ENCODE peak calls at places on chromosomes 7 and 10, in seven cellular contexts. R is NT2/D1, A is lung, C is SJSA1, Z is neuronal stem cell, Y is tibial nerve, J is adipocyte. D is an unnamed sample.
A peak's percentile ranks its signal among the peaks of the same experiment; 100 is the strongest.

GRCh38 chr7:18778594-18778993 is 283.0 kb downstream of the HDAC9 start:
- DNase-seq in R (no peak), A (no peak), C (no peak), Z (no peak), Y (no peak), J (peak; percentile 36), D (peak; percentile 28)

GRCh38 chr10:98391065-98391464 is 23.9 kb downstream of the PYROXD2 start:
- DNase-seq in R (no peak), A (no peak), C (no peak), Z (no peak), Y (no peak), J (no peak), D (no peak)

GRCh38 chr7:157516911-157517781 is 180.3 kb downstream of the DNAJB6 start:
- DNase-seq in R (no peak), A (no peak), C (peak; percentile 32), Z (no peak), Y (no peak), J (no peak), D (no peak)

GRCh38 chr10:99450624-99451498 is 20.4 kb upstream of the GOT1 start:
- DNase-seq in R (no peak), A (no peak), C (no peak), Z (no peak), Y (no peak), J (no peak), D (peak; percentile 14)

GRCh38 chr7:3953133-3953532 is 652.1 kb downstream of the SDK1 start:
- DNase-seq in R (no peak), A (no peak), C (no peak), Z (no peak), Y (no peak), J (no peak), D (no peak)

GRCh38 chr10:89516149-89516832 is 19.1 kb downstream of the SLC16A12 start:
- DNase-seq in R (no peak), A (no peak), C (peak; percentile 94), Z (no peak), Y (peak; percentile 66), J (peak; percentile 87), D (peak; percentile 79)

GRCh38 chr10:130394832-130395231 is 258.6 kb downstream of the GLRX3 start:
- DNase-seq in R (no peak), A (no peak), C (peak; percentile 22), Z (no peak), Y (no peak), J (no peak), D (no peak)

GRCh38 chr7:69599879-69600764 is 1.8 kb downstream of the AUTS2 start:
- DNase-seq in R (no peak), A (no peak), C (no peak), Z (peak; percentile 40), Y (peak; percentile 37), J (peak; percentile 44), D (peak; percentile 55)

GRCh38 chr10:58718596-58718995 is 205.9 kb downstream of the BICC1 start:
- DNase-seq in R (no peak), A (no peak), C (no peak), Z (no peak), Y (no peak), J (no peak), D (no peak)

GRCh38 chr7:26912933-26913536 is 48.6 kb upstream of the SKAP2 start:
- DNase-seq in R (no peak), A (no peak), C (no peak), Z (no peak), Y (no peak), J (no peak), D (no peak)

GRCh38 chr7:40716052-40716451 is 581.2 kb downstream of the SUGCT start:
- DNase-seq in R (no peak), A (no peak), C (no peak), Z (no peak), Y (no peak), J (peak; percentile 19), D (peak; percentile 12)

GRCh38 chr10:49751636-49752510 is 10.2 kb downstream of the OGDHL start:
- DNase-seq in R (no peak), A (no peak), C (no peak), Z (no peak), Y (no peak), J (no peak), D (no peak)

GRCh38 chr7:2247141-2247985 is 5.3 kb downstream of the NUDT1 start:
- DNase-seq in R (no peak), A (no peak), C (no peak), Z (no peak), Y (no peak), J (peak; percentile 49), D (peak; percentile 37)

GRCh38 chr7:7898155-7898554 is 70.4 kb upstream of the GLCCI1 start:
- DNase-seq in R (no peak), A (no peak), C (no peak), Z (no peak), Y (no peak), J (peak; percentile 56), D (no peak)

GRCh38 chr7:8442814-8443304 is 9.4 kb downstream of the NXPH1 start:
- DNase-seq in R (peak; percentile 85), A (peak; percentile 43), C (peak; percentile 39), Z (peak; percentile 87), Y (no peak), J (peak; percentile 15), D (peak; percentile 15)

GRCh38 chr7:119232091-119232490 is 1007.6 kb downstream of the ANKRD7 start:
- DNase-seq in R (no peak), A (no peak), C (no peak), Z (no peak), Y (no peak), J (no peak), D (no peak)

GRCh38 chr10:4224178-4224577 is 439.2 kb upstream of the KLF6 start:
- DNase-seq in R (no peak), A (no peak), C (no peak), Z (no peak), Y (no peak), J (no peak), D (no peak)

GRCh38 chr10:6148251-6148691 is 54.5 kb upstream of the PFKFB3 start:
- DNase-seq in R (no peak), A (no peak), C (no peak), Z (no peak), Y (no peak), J (no peak), D (no peak)

GRCh38 chr7:110612680-110613079 is 478.2 kb upstream of the LRRN3 start:
- DNase-seq in R (no peak), A (no peak), C (no peak), Z (no peak), Y (no peak), J (no peak), D (no peak)

GRCh38 chr7:84490661-84491060 is 296.1 kb upstream of the SEMA3A start:
- DNase-seq in R (no peak), A (no peak), C (no peak), Z (no peak), Y (peak; percentile 25), J (no peak), D (no peak)

GRCh38 chr7:927031-927671 is 27.3 kb downstream of the ADAP1 start:
- DNase-seq in R (no peak), A (no peak), C (peak; percentile 38), Z (no peak), Y (no peak), J (no peak), D (peak; percentile 36)

GRCh38 chr7:50783304-50783703 is 608 bp upstream of the GRB10 start:
- DNase-seq in R (no peak), A (no peak), C (no peak), Z (no peak), Y (no peak), J (no peak), D (no peak)
- H3K4me3 ChIP-seq in R (no peak overlapping the region), A (no peak overlapping the region), C (no peak overlapping the region), Z (peak overlapping the region; percentile 48), Y (no peak overlapping the region), J (peak overlapping the region; percentile 68), D (no peak overlapping the region)

DNA sequence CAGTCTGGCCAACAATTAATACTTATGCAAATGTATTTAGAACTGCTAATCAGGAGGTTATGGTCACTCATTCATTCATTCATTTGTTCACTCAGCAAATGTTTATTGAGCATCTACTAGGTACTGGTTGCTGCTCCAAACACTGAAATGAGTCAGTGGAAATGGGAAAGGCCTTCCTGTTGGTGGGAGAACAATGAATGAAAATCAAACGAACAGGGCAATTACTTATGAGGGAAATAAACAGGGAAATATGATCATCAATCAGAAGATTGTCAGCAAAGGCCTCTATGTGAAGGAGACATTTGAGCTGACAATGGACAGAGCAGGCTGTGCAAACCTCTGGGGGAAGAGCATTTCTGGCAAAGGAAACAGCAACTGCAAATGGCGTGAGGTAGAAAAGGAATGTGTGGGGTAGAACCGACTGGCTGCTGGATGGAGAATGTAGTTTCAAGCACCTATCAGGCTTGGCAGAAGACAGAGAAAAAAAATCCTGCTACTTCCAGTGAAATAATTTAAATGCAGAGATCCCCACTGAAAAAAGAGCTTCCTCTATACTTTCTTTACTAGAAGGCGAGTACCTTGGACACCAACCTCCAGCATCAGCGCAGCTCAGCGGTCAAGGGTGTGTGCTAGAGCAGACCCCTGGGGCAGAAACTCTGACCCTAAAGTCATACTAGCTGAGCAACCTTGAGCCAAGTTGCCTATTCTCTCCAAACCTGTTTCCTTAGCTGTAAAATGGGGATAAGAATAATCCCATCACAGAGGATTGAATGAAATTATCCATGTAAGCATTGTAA is 108.8 kb upstream of the EEPD1 start:
- DNase-seq in R (no peak), A (no peak), C (no peak), Z (no peak), Y (no peak), J (no peak), D (no peak)
- H3K4me1 ChIP-seq in R (peaks cover 4% of the 10 kb centered on the region), A (peaks cover 16% of the 10 kb centered on the region), C (no peaks in the 10 kb centered on the region), Z (no peaks in the 10 kb centered on the region), Y (peaks cover 49% of the 10 kb centered on the region), J (peaks cover 59% of the 10 kb centered on the region), D (no peaks in the 10 kb centered on the region)

DNA sequence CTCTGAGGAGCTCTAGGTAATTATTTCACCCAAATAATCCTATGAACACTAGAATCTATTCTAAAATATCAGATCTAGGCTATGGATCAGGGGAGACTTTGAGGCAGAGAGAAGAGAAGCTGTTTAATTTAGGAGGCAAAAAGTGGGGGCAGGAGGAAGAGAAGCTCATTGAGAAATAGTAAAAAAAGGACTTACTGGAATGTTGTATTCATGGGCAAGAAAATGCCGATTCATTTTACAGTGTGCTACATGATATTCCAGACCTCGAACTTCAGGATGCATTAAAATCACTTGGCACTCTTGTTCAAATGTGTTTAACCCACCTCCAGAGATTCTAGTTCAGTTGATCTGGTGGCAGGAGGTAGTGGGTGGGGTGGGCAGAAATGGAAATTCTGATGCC is 109.5 kb upstream of the ITGB1 start:
- DNase-seq in R (no peak), A (no peak), C (no peak), Z (no peak), Y (no peak), J (peak; percentile 67), D (no peak)
- H3K36me3 ChIP-seq in R (no peaks in the 10 kb centered on the region), A (no peaks in the 10 kb centered on the region), C (no peaks in the 10 kb centered on the region), Z (no peaks in the 10 kb centered on the region), Y (no peaks in the 10 kb centered on the region), J (no peaks in the 10 kb centered on the region), D (no peaks in the 10 kb centered on the region)

DNA sequence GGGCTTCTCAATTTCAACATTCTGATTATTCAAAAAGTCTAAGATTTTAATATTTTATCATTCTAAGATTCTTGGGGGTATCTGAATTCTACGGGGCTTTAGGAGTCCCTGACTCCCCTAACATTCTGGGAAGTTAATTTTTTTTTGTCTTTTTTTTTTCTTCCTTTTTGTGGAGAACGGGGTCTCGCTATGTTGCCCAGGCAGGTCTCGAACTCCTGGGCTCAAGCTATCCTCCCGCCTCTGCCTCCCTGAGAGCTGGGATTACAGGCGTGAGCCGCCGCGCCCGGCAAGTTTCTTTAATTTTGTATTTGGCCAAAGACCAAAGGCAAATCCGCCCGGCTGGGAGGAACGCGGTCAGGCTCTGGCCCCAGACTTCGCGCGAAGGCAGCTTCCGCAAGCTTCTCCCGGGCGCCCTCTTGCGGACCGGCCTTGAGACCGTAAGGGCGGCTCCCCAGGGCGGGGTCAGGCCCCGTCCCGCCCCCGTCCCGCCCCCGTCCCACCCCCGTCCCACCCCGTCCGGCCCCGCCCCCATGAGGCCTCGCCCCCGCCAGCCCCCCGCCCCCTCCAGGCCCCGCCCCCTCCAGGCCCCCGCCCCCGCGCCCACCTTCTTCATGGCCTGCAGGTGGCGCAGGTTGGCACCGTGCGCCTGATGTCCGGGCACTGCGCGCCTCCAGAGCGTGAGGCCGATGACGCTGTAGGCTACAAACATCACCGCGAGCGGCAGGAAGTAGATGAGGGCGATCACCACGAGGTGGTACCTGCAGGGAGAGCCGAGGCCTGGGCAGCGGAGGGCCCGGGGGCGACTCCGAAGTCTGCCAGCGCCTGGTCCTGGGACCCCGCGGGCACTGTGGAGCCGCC is 8.2 kb downstream of the TACR2 start:
- DNase-seq in R (peak; percentile 82), A (peak; percentile 94), C (peak; percentile 96), Z (peak; percentile 88), Y (peak; percentile 86), J (peak; percentile 98), D (peak; percentile 86)
- H3K4me3 ChIP-seq in R (no peak overlapping the region), A (peak overlapping the region; percentile 11), C (peak overlapping the region; percentile 35), Z (peak overlapping the region; percentile 37), Y (peak overlapping the region; percentile 44), J (peak overlapping the region; percentile 75), D (peak overlapping the region; percentile 45)